ENCODE peak calls at places on chromosomes 11 and 22, in six cellular contexts. D is glomerular endothelial cell; X is HT1080; H is neural crest cell; J is T-helper 2 cell; L is stimulated activated CD4-positive, alpha-beta T cell treated with anti-CD3 and anti-CD28 coated beads, Interleukin-12 subunit alpha, Interleukin-12 subunit beta, amount 100 ng/mL, for 4 hours. C is an unnamed sample.

GRCh38 chr22:50292643-50293440 is 14.6 kb downstream of the PLXNB2 start:
- DNase-seq in D (no peak), J (no peak), L (no peak), H (no peak), X (no peak), C (no peak)

GRCh38 chr11:27312110-27312509 is 50.9 kb downstream of the CCDC34 start:
- DNase-seq in X (no peak), J (no peak), L (no peak), H (no peak), D (no peak), C (no peak)

GRCh38 chr11:68052137-68052873 is 13.5 kb downstream of the TCIRG1 start:
- DNase-seq in D (no peak), H (no peak), X (no peak), J (no peak), L (no peak), C (no peak)

GRCh38 chr11:30477061-30477460 is 109.1 kb downstream of the MPPED2 start:
- DNase-seq in J (no peak), L (no peak), D (no peak), X (no peak), H (no peak), C (no peak)

GRCh38 chr11:125224391-125225015 is 60.0 kb downstream of the PKNOX2 start:
- DNase-seq in D (no peak), L (no peak), J (no peak), H (peak; percentile 34), X (no peak), C (no peak)

GRCh38 chr11:82996966-82997606 is 74.6 kb downstream of the RAB30 start:
- DNase-seq in L (no peak), J (no peak), D (no peak), X (peak; percentile 51), H (no peak), C (no peak)

GRCh38 chr11:6251120-6251733 is 8.4 kb upstream of the CCKBR start:
- DNase-seq in H (peak; percentile 78), D (no peak), L (peak; percentile 46), J (no peak), X (peak; percentile 74), C (peak; percentile 40)

GRCh38 chr22:38824587-38824986 is 19.2 kb downstream of the NPTXR start:
- DNase-seq in J (no peak), H (peak; percentile 87), X (peak; percentile 54), L (peak; percentile 27), D (peak; percentile 37), C (peak; percentile 11)

GRCh38 chr11:66494458-66494857 is 14.2 kb downstream of the DPP3 start:
- DNase-seq in J (no peak), H (no peak), D (no peak), L (no peak), X (no peak), C (no peak)

GRCh38 chr11:131899954-131900580 is 529.7 kb downstream of the NTM start:
- DNase-seq in X (no peak), L (no peak), H (no peak), J (no peak), D (no peak), C (no peak)